ENCODE peak calls at places on chromosomes 1 and 21, in six cellular contexts. One of them, this sample, is unnamed.

GRCh38 chr1:95671098-95671497 is 437.1 kb downstream of the RWDD3 start:
- DNase-seq in brain microvascular endothelial cell: no peak
- DNase-seq in AG10803: no peak
- DNase-seq in heart right ventricle: no peak
- DNase-seq in uterus: no peak
- DNase-seq in psoas muscle: no peak
- DNase-seq in this sample: no peak

GRCh38 chr1:45297604-45298356 is 28.9 kb upstream of the HPDL start:
- DNase-seq in brain microvascular endothelial cell: no peak
- DNase-seq in AG10803: no peak
- DNase-seq in heart right ventricle: no peak
- DNase-seq in uterus: no peak
- DNase-seq in psoas muscle: no peak
- DNase-seq in this sample: no peak

GRCh38 chr1:42379794-42380616 is 587 bp upstream of the RIMKLA start:
- DNase-seq in brain microvascular endothelial cell: peak; percentile 7
- DNase-seq in AG10803: peak; percentile 14
- DNase-seq in heart right ventricle: no peak
- DNase-seq in uterus: peak; percentile 16
- DNase-seq in psoas muscle: no peak
- DNase-seq in this sample: peak; percentile 39

GRCh38 chr1:79224537-79224936 is 218.0 kb upstream of the ADGRL4 start:
- DNase-seq in brain microvascular endothelial cell: no peak
- DNase-seq in AG10803: no peak
- DNase-seq in heart right ventricle: no peak
- DNase-seq in uterus: no peak
- DNase-seq in psoas muscle: no peak
- DNase-seq in this sample: no peak

GRCh38 chr1:246761386-246761785 is 37.2 kb downstream of the SCCPDH start:
- DNase-seq in brain microvascular endothelial cell: no peak
- DNase-seq in AG10803: peak; percentile 5
- DNase-seq in heart right ventricle: no peak
- DNase-seq in uterus: no peak
- DNase-seq in psoas muscle: no peak
- DNase-seq in this sample: no peak

GRCh38 chr21:34933609-34934345 is 115.3 kb downstream of the RUNX1 start:
- DNase-seq in brain microvascular endothelial cell: no peak
- DNase-seq in AG10803: no peak
- DNase-seq in heart right ventricle: no peak
- DNase-seq in uterus: no peak
- DNase-seq in psoas muscle: no peak
- DNase-seq in this sample: peak; percentile 41

GRCh38 chr1:58660105-58660504 is 39.8 kb downstream of the MYSM1 start:
- DNase-seq in brain microvascular endothelial cell: no peak
- DNase-seq in AG10803: no peak
- DNase-seq in heart right ventricle: no peak
- DNase-seq in uterus: no peak
- DNase-seq in psoas muscle: no peak
- DNase-seq in this sample: no peak

GRCh38 chr21:15437873-15438272 is 291.9 kb upstream of the USP25 start:
- DNase-seq in brain microvascular endothelial cell: no peak
- DNase-seq in AG10803: peak; percentile 40
- DNase-seq in heart right ventricle: no peak
- DNase-seq in uterus: no peak
- DNase-seq in psoas muscle: no peak
- DNase-seq in this sample: peak; percentile 13

GRCh38 chr1:230575886-230576477 is 66.3 kb upstream of the COG2 start:
- DNase-seq in brain microvascular endothelial cell: no peak
- DNase-seq in AG10803: no peak
- DNase-seq in heart right ventricle: no peak
- DNase-seq in uterus: no peak
- DNase-seq in psoas muscle: no peak
- DNase-seq in this sample: no peak

GRCh38 chr1:165330483-165330882 is 26.0 kb downstream of the LMX1A start:
- DNase-seq in brain microvascular endothelial cell: no peak
- DNase-seq in AG10803: no peak
- DNase-seq in heart right ventricle: no peak
- DNase-seq in uterus: no peak
- DNase-seq in psoas muscle: no peak
- DNase-seq in this sample: no peak

GRCh38 chr1:193310569-193310968 is 124.2 kb upstream of the B3GALT2 start:
- DNase-seq in brain microvascular endothelial cell: no peak
- DNase-seq in AG10803: no peak
- DNase-seq in heart right ventricle: no peak
- DNase-seq in uterus: no peak
- DNase-seq in psoas muscle: no peak
- DNase-seq in this sample: no peak

GRCh38 chr1:199002670-199003069 is 363.8 kb downstream of the PTPRC start:
- DNase-seq in brain microvascular endothelial cell: no peak
- DNase-seq in AG10803: no peak
- DNase-seq in heart right ventricle: no peak
- DNase-seq in uterus: no peak
- DNase-seq in psoas muscle: no peak
- DNase-seq in this sample: no peak

GRCh38 chr1:221961532-221962292 is 219.8 kb upstream of the DUSP10 start:
- DNase-seq in brain microvascular endothelial cell: peak; percentile 54
- DNase-seq in AG10803: peak; percentile 73
- DNase-seq in heart right ventricle: no peak
- DNase-seq in uterus: no peak
- DNase-seq in psoas muscle: no peak
- DNase-seq in this sample: peak; percentile 34

GRCh38 chr1:224534731-224535130 is 81.4 kb upstream of the CNIH3 start:
- DNase-seq in brain microvascular endothelial cell: no peak
- DNase-seq in AG10803: no peak
- DNase-seq in heart right ventricle: no peak
- DNase-seq in uterus: no peak
- DNase-seq in psoas muscle: no peak
- DNase-seq in this sample: no peak

GRCh38 chr1:75265792-75266191 is 131.6 kb downstream of the LHX8 start:
- DNase-seq in brain microvascular endothelial cell: peak; percentile 16
- DNase-seq in AG10803: peak; percentile 12
- DNase-seq in heart right ventricle: no peak
- DNase-seq in uterus: no peak
- DNase-seq in psoas muscle: no peak
- DNase-seq in this sample: peak; percentile 15

GRCh38 chr1:184074383-184074782 is 22.9 kb downstream of the TSEN15 start:
- DNase-seq in brain microvascular endothelial cell: no peak
- DNase-seq in AG10803: no peak
- DNase-seq in heart right ventricle: no peak
- DNase-seq in uterus: no peak
- DNase-seq in psoas muscle: no peak
- DNase-seq in this sample: no peak

GRCh38 chr1:93029317-93029716 is 49.8 kb upstream of the MTF2 start:
- DNase-seq in brain microvascular endothelial cell: no peak
- DNase-seq in AG10803: no peak
- DNase-seq in heart right ventricle: no peak
- DNase-seq in uterus: no peak
- DNase-seq in psoas muscle: no peak
- DNase-seq in this sample: no peak
- TF ChIP-seq CTCF in brain microvascular endothelial cell: no peak
- TF ChIP-seq CTCF in AG10803: no peak
- TF ChIP-seq CTCF in heart right ventricle: no peak
- TF ChIP-seq CTCF in uterus: no peak
- TF ChIP-seq CTCF in psoas muscle: no peak
- TF ChIP-seq CTCF in this sample: no peak

GRCh38 chr1:33656467-33656866 is 184.0 kb downstream of the ZSCAN20 start:
- DNase-seq in brain microvascular endothelial cell: no peak
- DNase-seq in AG10803: no peak
- DNase-seq in heart right ventricle: no peak
- DNase-seq in uterus: no peak
- DNase-seq in psoas muscle: no peak
- DNase-seq in this sample: no peak

GRCh38 chr1:33655496-33655895 is 183.1 kb downstream of the ZSCAN20 start:
- DNase-seq in brain microvascular endothelial cell: no peak
- DNase-seq in AG10803: no peak
- DNase-seq in heart right ventricle: peak; percentile 36
- DNase-seq in uterus: no peak
- DNase-seq in psoas muscle: no peak
- DNase-seq in this sample: no peak

GRCh38 chr1:33653226-33653625 is 180.8 kb downstream of the ZSCAN20 start:
- DNase-seq in brain microvascular endothelial cell: no peak
- DNase-seq in AG10803: no peak
- DNase-seq in heart right ventricle: no peak
- DNase-seq in uterus: no peak
- DNase-seq in psoas muscle: no peak
- DNase-seq in this sample: no peak

GRCh38 chr1:33657833-33658232 is 185.4 kb downstream of the ZSCAN20 start:
- DNase-seq in brain microvascular endothelial cell: no peak
- DNase-seq in AG10803: no peak
- DNase-seq in heart right ventricle: no peak
- DNase-seq in uterus: no peak
- DNase-seq in psoas muscle: no peak
- DNase-seq in this sample: no peak

GRCh38 chr1:33654267-33654832 is 181.9 kb downstream of the ZSCAN20 start:
- DNase-seq in brain microvascular endothelial cell: no peak
- DNase-seq in AG10803: peak; percentile 54
- DNase-seq in heart right ventricle: no peak
- DNase-seq in uterus: no peak
- DNase-seq in psoas muscle: no peak
- DNase-seq in this sample: no peak
- TF ChIP-seq CTCF in brain microvascular endothelial cell: peak; percentile 45
- TF ChIP-seq CTCF in AG10803: peak; percentile 69
- TF ChIP-seq CTCF in heart right ventricle: no peak
- TF ChIP-seq CTCF in uterus: no peak
- TF ChIP-seq CTCF in psoas muscle: no peak
- TF ChIP-seq CTCF in this sample: peak; percentile 19

GRCh38 chr1:170555370-170555769 is 23.4 kb downstream of the GORAB start:
- DNase-seq in brain microvascular endothelial cell: no peak
- DNase-seq in AG10803: no peak
- DNase-seq in heart right ventricle: no peak
- DNase-seq in uterus: no peak
- DNase-seq in psoas muscle: no peak
- DNase-seq in this sample: no peak
- TF ChIP-seq CTCF in brain microvascular endothelial cell: no peak
- TF ChIP-seq CTCF in AG10803: no peak
- TF ChIP-seq CTCF in heart right ventricle: no peak
- TF ChIP-seq CTCF in uterus: no peak
- TF ChIP-seq CTCF in psoas muscle: no peak
- TF ChIP-seq CTCF in this sample: no peak

GRCh38 chr1:245503548-245503947 is 348.8 kb downstream of the KIF26B start:
- DNase-seq in brain microvascular endothelial cell: no peak
- DNase-seq in AG10803: no peak
- DNase-seq in heart right ventricle: no peak
- DNase-seq in uterus: no peak
- DNase-seq in psoas muscle: no peak
- DNase-seq in this sample: no peak

GRCh38 chr1:245495681-245496080 is 340.9 kb downstream of the KIF26B start:
- DNase-seq in brain microvascular endothelial cell: no peak
- DNase-seq in AG10803: no peak
- DNase-seq in heart right ventricle: no peak
- DNase-seq in uterus: no peak
- DNase-seq in psoas muscle: no peak
- DNase-seq in this sample: no peak

GRCh38 chr1:245501635-245502034 is 346.9 kb downstream of the KIF26B start:
- DNase-seq in brain microvascular endothelial cell: no peak
- DNase-seq in AG10803: no peak
- DNase-seq in heart right ventricle: no peak
- DNase-seq in uterus: no peak
- DNase-seq in psoas muscle: no peak
- DNase-seq in this sample: no peak

DNA sequence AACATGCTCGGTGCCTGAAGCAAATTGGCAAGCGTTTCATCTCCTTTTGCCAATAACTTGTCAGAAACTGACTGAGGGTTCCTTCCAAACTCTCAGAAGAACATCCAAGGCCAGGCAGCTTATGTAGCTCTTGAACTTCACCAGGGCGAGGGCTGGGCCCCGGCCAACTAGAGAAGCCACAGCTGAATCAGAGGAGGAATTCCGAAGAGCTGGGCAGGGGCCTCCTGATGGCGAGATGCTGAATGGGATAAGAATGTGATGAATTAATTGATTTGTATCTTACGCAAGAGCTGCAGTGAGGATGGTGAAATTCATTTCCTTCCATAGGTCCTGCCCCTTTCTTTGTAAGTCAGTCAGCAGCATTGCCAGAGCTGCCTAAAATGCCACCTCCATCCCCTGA is 345.8 kb downstream of the KIF26B start:
- DNase-seq in brain microvascular endothelial cell: no peak
- DNase-seq in AG10803: peak; percentile 96
- DNase-seq in heart right ventricle: no peak
- DNase-seq in uterus: no peak
- DNase-seq in psoas muscle: no peak
- DNase-seq in this sample: no peak
- TF ChIP-seq CTCF in brain microvascular endothelial cell: peak; percentile 25
- TF ChIP-seq CTCF in AG10803: peak; percentile 30
- TF ChIP-seq CTCF in heart right ventricle: no peak
- TF ChIP-seq CTCF in uterus: no peak
- TF ChIP-seq CTCF in psoas muscle: no peak
- TF ChIP-seq CTCF in this sample: no peak

GRCh38 chr1:156489166-156489934 is 11.2 kb downstream of the MEF2D start:
- DNase-seq in brain microvascular endothelial cell: no peak
- DNase-seq in AG10803: no peak
- DNase-seq in heart right ventricle: peak; percentile 81
- DNase-seq in uterus: no peak
- DNase-seq in psoas muscle: peak; percentile 80
- DNase-seq in this sample: no peak
- TF ChIP-seq CTCF in brain microvascular endothelial cell: peak; percentile 41
- TF ChIP-seq CTCF in AG10803: peak; percentile 29
- TF ChIP-seq CTCF in heart right ventricle: peak; percentile 27
- TF ChIP-seq CTCF in uterus: peak; percentile 43
- TF ChIP-seq CTCF in psoas muscle: peak; percentile 37
- TF ChIP-seq CTCF in this sample: no peak

DNA sequence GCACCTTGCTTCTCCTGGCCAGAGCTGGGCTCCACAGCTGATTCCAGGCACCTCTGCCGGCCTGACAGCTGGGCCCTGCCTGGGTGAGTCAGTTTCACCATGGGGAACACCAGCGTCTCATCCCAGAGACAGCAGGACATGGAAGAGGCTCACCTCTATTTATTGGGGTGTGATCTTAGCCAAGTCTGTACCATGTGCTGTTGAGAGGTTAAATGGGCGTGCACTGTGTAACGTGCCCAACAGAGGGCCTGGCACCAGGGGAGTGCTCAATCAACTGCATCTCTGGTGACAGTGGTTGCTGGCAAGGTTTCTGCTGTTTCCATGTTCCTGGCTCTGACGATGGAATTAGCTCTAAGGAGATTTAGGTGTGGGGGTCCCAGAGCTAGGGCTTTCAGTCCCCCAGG is 890 bp downstream of the CPLANE2 start:
- DNase-seq in brain microvascular endothelial cell: no peak
- DNase-seq in AG10803: peak; percentile 23
- DNase-seq in heart right ventricle: no peak
- DNase-seq in uterus: no peak
- DNase-seq in psoas muscle: no peak
- DNase-seq in this sample: peak; percentile 54
- TF ChIP-seq CTCF in brain microvascular endothelial cell: peak; percentile 37
- TF ChIP-seq CTCF in AG10803: no peak
- TF ChIP-seq CTCF in heart right ventricle: peak; percentile 22
- TF ChIP-seq CTCF in uterus: no peak
- TF ChIP-seq CTCF in psoas muscle: peak; percentile 14
- TF ChIP-seq CTCF in this sample: peak; percentile 23

GRCh38 chr1:27109103-27109822 is 45.7 kb downstream of the SLC9A1 start:
- DNase-seq in brain microvascular endothelial cell: no peak
- DNase-seq in AG10803: no peak
- DNase-seq in heart right ventricle: no peak
- DNase-seq in uterus: no peak
- DNase-seq in psoas muscle: no peak
- DNase-seq in this sample: no peak
- TF ChIP-seq CTCF in brain microvascular endothelial cell: peak; percentile 55
- TF ChIP-seq CTCF in AG10803: peak; percentile 28
- TF ChIP-seq CTCF in heart right ventricle: peak; percentile 23
- TF ChIP-seq CTCF in uterus: no peak
- TF ChIP-seq CTCF in psoas muscle: no peak
- TF ChIP-seq CTCF in this sample: peak; percentile 16